ENCODE peak calls at places on chromosomes 3 and 15, in four cellular contexts. W is ecto neural progenitor cell, V is Peyer's patch, C is left ventricle myocardium inferior. Y is an unnamed sample.

GRCh38 chr3:132773071-132773619 is 50.9 kb upstream of the NPHP3 start:
- DNase-seq in W (no peak), V (no peak), C (no peak), Y (no peak)

GRCh38 chr3:23161308-23161707 is 41.8 kb upstream of the UBE2E2 start:
- DNase-seq in W (no peak), V (no peak), C (no peak), Y (no peak)

GRCh38 chr3:168220609-168221008 is 124.9 kb upstream of the GOLIM4 start:
- DNase-seq in W (no peak), V (no peak), C (no peak), Y (no peak)

GRCh38 chr3:195892355-195893120 is 15.8 kb downstream of the TNK2 start:
- DNase-seq in W (peak), V (peak), C (peak), Y (no peak)

GRCh38 chr3:50203113-50203852 is 1.8 kb upstream of the SLC38A3 start:
- DNase-seq in W (no peak), V (no peak), C (no peak), Y (no peak)

GRCh38 chr3:126983276-126983652 is 349 bp downstream of the PLXNA1 start:
- DNase-seq in W (no peak), V (no peak), C (no peak), Y (no peak)

GRCh38 chr3:141578197-141578596 is 91.4 kb downstream of the RASA2 start:
- DNase-seq in W (no peak), V (no peak), C (no peak), Y (no peak)

GRCh38 chr3:65408531-65409181 is 630.1 kb downstream of the MAGI1 start:
- DNase-seq in W (no peak), V (no peak), C (no peak), Y (no peak)

GRCh38 chr3:156628095-156628690 is 46.2 kb upstream of the TIPARP start:
- DNase-seq in W (no peak), V (no peak), C (no peak), Y (no peak)

GRCh38 chr3:150765949-150766720 is 3.2 kb upstream of the SIAH2 start:
- DNase-seq in W (no peak), V (no peak), C (no peak), Y (no peak)

GRCh38 chr15:57284535-57284934 is 91.8 kb upstream of the CGNL1 start:
- DNase-seq in W (no peak), V (no peak), C (no peak), Y (no peak)

GRCh38 chr3:196968233-196969000 is at the start of gene PIGZ:
- DNase-seq in W (peak), V (peak), C (peak), Y (peak)

GRCh38 chr3:39573392-39573791 is 105.9 kb downstream of the MOBP start:
- DNase-seq in W (no peak), V (no peak), C (no peak), Y (no peak)

GRCh38 chr15:83410532-83410931 is 36.6 kb upstream of the SH3GL3 start:
- DNase-seq in W (no peak), V (no peak), C (no peak), Y (no peak)

GRCh38 chr3:71879089-71879488 is 94.1 kb upstream of the PROK2 start:
- DNase-seq in W (no peak), V (no peak), C (no peak), Y (no peak)

GRCh38 chr15:66838671-66839239 is 136.7 kb downstream of the SMAD6 start:
- DNase-seq in W (no peak), V (no peak), C (no peak), Y (peak)